ENCODE peak calls at places on chromosomes 4 and X, in eight cellular contexts. Z, X, U, F, Y, G, Q and D are unnamed samples.
A peak's percentile ranks its signal among the peaks of the same experiment; 100 is the strongest.

GRCh38 chr4:116881077-116881476 is 204.3 kb downstream of the TRAM1L1 start:
- DNase-seq in Z (no peak), X (no peak), U (no peak), F (no peak), Y (no peak), G (no peak), Q (no peak), D (no peak)

GRCh38 chr4:108590776-108591175 is 29.6 kb upstream of the RPL34 start:
- DNase-seq in Z (no peak), X (no peak), U (no peak), F (no peak), Y (no peak), G (no peak), Q (no peak), D (no peak)

GRCh38 chr4:74039065-74039763 is 725 bp upstream of the CXCL3 start:
- DNase-seq in Z (no peak), X (peak; percentile 36), U (no peak), F (no peak), Y (no peak), G (no peak), Q (no peak), D (no peak)

GRCh38 chr4:21752616-21753015 is 196.0 kb downstream of the KCNIP4 start:
- DNase-seq in Z (no peak), X (no peak), U (no peak), F (no peak), Y (no peak), G (no peak), Q (no peak), D (no peak)

GRCh38 chr4:121741751-121742150 is 23.2 kb downstream of the SMIM43 start:
- DNase-seq in Z (no peak), X (no peak), U (no peak), F (no peak), Y (no peak), G (no peak), Q (no peak), D (no peak)

GRCh38 chr4:126004936-126005335 is 690.2 kb downstream of the FAT4 start:
- DNase-seq in Z (no peak), X (no peak), U (no peak), F (no peak), Y (no peak), G (no peak), Q (no peak), D (no peak)

GRCh38 chrX:51893931-51894696 is 691 bp downstream of the MAGED1 start:
- DNase-seq in Z (peak; percentile 28), X (peak; percentile 25), U (no peak), F (no peak), Y (peak; percentile 48), G (no peak), Q (no peak), D (no peak)

GRCh38 chrX:13180807-13181206 is 136.4 kb upstream of the FAM9C start:
- DNase-seq in Z (no peak), X (peak; percentile 91), U (no peak), F (no peak), Y (no peak), G (no peak), Q (peak; percentile 5), D (no peak)

GRCh38 chr4:152079543-152080293 is 318.9 kb upstream of the GATB start:
- DNase-seq in Z (no peak), X (no peak), U (no peak), F (no peak), Y (no peak), G (no peak), Q (no peak), D (no peak)

GRCh38 chr4:53777244-53777984 is 186.1 kb upstream of the LNX1 start:
- DNase-seq in Z (no peak), X (peak; percentile 59), U (no peak), F (no peak), Y (peak; percentile 33), G (no peak), Q (peak; percentile 63), D (no peak)

DNA sequence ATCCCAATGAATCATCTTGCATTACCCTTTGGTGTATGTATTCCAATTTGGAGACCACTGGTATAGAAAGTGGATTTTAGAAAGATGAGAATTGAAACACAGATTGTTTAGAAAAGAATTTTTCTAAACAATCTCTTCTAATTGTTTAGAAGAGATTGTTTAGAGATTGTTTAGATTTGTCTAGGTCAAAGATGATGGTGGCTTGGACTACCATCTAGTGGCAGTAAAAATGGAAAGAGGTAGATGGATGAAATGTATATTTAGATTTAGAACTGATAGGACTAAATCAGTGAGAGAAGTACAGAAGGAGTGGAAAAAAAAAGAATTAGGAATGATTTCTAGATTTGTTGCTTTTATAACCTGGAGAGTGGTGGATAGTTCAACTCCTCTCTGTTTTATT is 70.6 kb downstream of the ARSJ start:
- DNase-seq in Z (no peak), X (peak; percentile 6), U (no peak), F (no peak), Y (no peak), G (no peak), Q (no peak), D (no peak)
- TF ChIP-seq CTCF in Z (no peak), X (peak; percentile 49), U (no peak), F (peak; percentile 26), Y (no peak), G (peak; percentile 37), Q (no peak), D (no peak)

GRCh38 chr4:178577933-178578332 is 1135.7 kb upstream of the AGA start:
- DNase-seq in Z (no peak), X (peak; percentile 9), U (no peak), F (no peak), Y (no peak), G (no peak), Q (no peak), D (no peak)
- TF ChIP-seq CTCF in Z (no peak), X (peak; percentile 51), U (peak; percentile 30), F (no peak), Y (no peak), G (no peak), Q (no peak), D (peak; percentile 26)

GRCh38 chr4:142079951-142080350 is 443.6 kb downstream of the IL15 start:
- DNase-seq in Z (no peak), X (no peak), U (no peak), F (no peak), Y (no peak), G (no peak), Q (no peak), D (no peak)
- TF ChIP-seq CTCF in Z (no peak), X (no peak), U (no peak), F (no peak), Y (no peak), G (no peak), Q (no peak), D (no peak)

DNA sequence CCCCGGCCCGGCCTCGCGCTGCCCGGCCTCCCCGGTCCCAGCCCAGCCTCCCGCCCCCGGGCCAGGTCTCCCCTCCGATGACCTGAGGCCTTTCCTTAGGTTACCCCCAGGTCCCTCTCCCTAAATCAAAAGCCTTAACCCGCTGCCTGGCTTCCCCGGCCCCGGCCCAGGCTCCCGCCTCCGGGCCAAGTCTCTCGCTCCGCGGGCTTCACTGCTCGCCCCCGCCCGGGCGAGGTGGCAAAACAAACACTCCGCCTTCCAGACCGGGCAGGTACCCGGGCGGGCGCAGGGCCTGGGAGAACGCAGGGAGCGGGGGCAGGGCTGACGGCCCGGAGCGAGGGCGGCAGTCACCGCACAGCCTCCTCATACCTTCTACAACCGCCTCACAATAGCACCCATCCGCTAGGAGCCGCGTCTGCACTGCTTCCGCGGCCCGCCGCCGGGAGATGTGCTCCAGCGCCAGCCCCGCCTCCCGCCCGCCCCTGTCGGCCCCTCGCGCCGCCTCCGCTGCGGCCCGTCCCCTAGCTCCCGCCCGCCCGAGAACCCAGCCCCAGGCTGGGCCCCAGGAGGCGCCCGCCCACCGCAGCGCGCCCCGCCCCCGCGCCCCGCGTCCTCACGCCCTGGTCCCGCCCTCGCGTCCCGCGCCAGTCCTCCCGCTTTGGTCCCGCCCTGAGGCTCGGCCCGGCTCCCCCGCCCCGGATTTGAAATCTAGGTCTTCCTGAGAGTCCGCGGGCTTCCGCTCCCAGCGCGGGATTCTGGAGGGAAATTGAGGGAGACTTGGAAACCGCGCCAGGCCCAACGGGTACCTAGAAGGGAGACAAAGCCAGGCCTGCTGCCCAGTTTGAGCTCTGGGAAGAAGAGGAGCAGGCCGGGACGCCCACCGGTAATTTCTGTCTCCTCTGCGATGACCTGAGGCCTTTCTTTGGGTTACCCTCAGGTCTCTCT is at the start of the genes CASP3 and PRIMPOL:
- DNase-seq in Z (peak; percentile 98), X (peak; percentile 89), U (peak; percentile 98), F (peak; percentile 99), Y (peak; percentile 99), G (peak; percentile 98), Q (peak; percentile 76), D (peak; percentile 98)
- TF ChIP-seq CTCF in Z (no peak), X (peak; percentile 7), U (peak; percentile 44), F (peak; percentile 29), Y (peak; percentile 21), G (peak; percentile 55), Q (peak; percentile 20), D (peak; percentile 53)

DNA sequence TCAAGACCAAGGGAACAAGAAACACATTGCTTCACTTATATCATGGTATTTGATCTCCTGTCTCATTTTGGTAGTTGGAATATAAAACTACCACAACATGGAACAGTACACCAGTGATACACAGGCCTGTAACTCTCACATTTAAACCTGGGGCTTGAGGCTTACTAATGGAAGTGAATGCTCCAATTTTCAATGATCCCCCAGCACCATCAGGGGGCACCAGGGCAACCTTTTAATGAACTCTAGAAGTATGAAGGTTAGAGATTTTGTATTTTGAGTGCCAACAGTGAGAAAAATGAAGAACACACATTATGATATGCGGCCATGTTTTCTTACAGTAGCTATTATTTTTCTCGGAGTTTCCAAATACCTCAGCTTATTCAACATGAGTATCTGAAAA is 50.7 kb downstream of the C4orf33 start:
- DNase-seq in Z (no peak), X (no peak), U (no peak), F (no peak), Y (no peak), G (no peak), Q (no peak), D (no peak)
- TF ChIP-seq CTCF in Z (no peak), X (no peak), U (no peak), F (no peak), Y (no peak), G (no peak), Q (no peak), D (no peak)

DNA sequence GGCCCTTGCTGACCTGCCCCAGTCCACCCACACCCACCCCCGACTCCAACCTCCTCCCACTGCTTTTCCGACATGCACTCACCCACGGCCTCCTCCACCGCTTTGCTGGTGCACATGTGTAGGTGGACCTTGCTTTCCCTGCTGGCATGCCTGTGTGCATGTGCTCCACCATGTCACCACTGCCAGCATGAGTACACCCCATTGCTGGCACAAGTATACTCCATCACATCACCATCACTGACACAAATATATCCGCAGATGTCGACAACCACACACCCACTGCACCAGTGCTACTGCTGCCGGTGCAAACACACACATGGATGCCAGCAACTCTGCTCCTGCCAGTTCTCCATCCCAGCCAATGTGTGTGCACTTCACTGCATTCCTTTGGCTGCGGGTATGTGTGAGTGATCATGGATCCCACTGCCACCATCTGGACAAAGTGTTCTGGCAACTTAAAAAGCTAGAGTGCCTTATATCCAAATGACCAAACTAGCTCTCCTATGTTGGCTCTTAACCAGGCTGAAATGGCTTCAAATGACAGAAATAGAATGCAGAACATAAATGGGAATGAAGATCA is 1072.3 kb downstream of the RAPGEF2 start:
- DNase-seq in Z (no peak), X (peak; percentile 20), U (no peak), F (no peak), Y (no peak), G (no peak), Q (no peak), D (no peak)
- TF ChIP-seq CTCF in Z (no peak), X (peak; percentile 12), U (no peak), F (no peak), Y (no peak), G (no peak), Q (no peak), D (no peak)